ENCODE peak calls at places on chromosomes 13 and 19, in five cellular contexts. N is NCI-H187; W is stimulated activated naive CD4-positive, alpha-beta T cell; J is fibroblast of gingiva; U is Calu3. A is an unnamed sample.

GRCh38 chr13:31134055-31134711 is 27.5 kb downstream of the HSPH1 start:
- DNase-seq in J (no peak), N (no peak), W (no peak), U (no peak), A (no peak)

GRCh38 chr13:113139580-113139979 is 17.0 kb downstream of the F10 start:
- DNase-seq in N (no peak), J (no peak), W (no peak), U (no peak), A (no peak)

GRCh38 chr19:33498391-33499000 is 23.1 kb downstream of the PEPD start:
- DNase-seq in N (no peak), U (no peak), J (no peak), W (no peak), A (no peak)

GRCh38 chr13:104534847-104535246 is 1468.6 kb upstream of the SLC10A2 start:
- DNase-seq in N (no peak), J (no peak), U (no peak), W (no peak), A (peak)

GRCh38 chr13:74751739-74752138 is 617.5 kb upstream of the KLF12 start:
- DNase-seq in U (no peak), W (no peak), J (no peak), N (peak), A (no peak)

GRCh38 chr13:35675651-35676050 is 199.2 kb upstream of the MAB21L1 start:
- DNase-seq in W (no peak), N (no peak), J (no peak), U (no peak), A (no peak)

GRCh38 chr13:35690546-35690945 is 214.1 kb upstream of the MAB21L1 start:
- DNase-seq in U (no peak), J (peak), W (no peak), N (no peak), A (no peak)

GRCh38 chr13:46866150-46866549 is 30.7 kb downstream of the HTR2A start:
- DNase-seq in J (peak), N (no peak), W (no peak), U (peak), A (no peak)

GRCh38 chr13:21849323-21849722 is 178.4 kb downstream of the FGF9 start:
- DNase-seq in U (peak), W (peak), N (no peak), J (no peak), A (peak)

GRCh38 chr13:98511435-98511834 is 65.5 kb downstream of the STK24 start:
- DNase-seq in N (no peak), J (no peak), W (no peak), U (no peak), A (no peak)

GRCh38 chr13:29589967-29590366 is 5.5 kb downstream of the SLC7A1 start:
- DNase-seq in N (no peak), U (no peak), J (no peak), W (no peak), A (no peak)

GRCh38 chr13:49602005-49602404 is 16.6 kb upstream of the RCBTB1 start:
- DNase-seq in W (no peak), U (no peak), N (no peak), J (no peak), A (no peak)

GRCh38 chr13:113598481-113598880 is 13.9 kb downstream of the TFDP1 start:
- DNase-seq in N (no peak), U (no peak), W (no peak), J (no peak), A (no peak)

GRCh38 chr19:815775-816499 is 5.8 kb downstream of the PLPPR3 start:
- DNase-seq in U (no peak), N (no peak), J (no peak), W (no peak), A (no peak)

GRCh38 chr19:46670874-46671273 is 9.9 kb upstream of the DACT3 start:
- DNase-seq in W (no peak), N (no peak), J (no peak), U (no peak), A (no peak)

GRCh38 chr19:34432797-34433196 is 4.6 kb downstream of the UBA2 start:
- DNase-seq in W (no peak), U (no peak), J (peak), N (no peak), A (no peak)

GRCh38 chr19:18333680-18334079 is 6.7 kb upstream of the PGPEP1 start:
- DNase-seq in J (no peak), N (no peak), W (no peak), U (no peak), A (no peak)

GRCh38 chr19:38223119-38223523 is 901 bp downstream of the DPF1 start:
- DNase-seq in N (no peak), U (no peak), W (no peak), J (no peak), A (no peak)

GRCh38 chr13:21710163-21710562 is 39.3 kb downstream of the FGF9 start:
- DNase-seq in J (no peak), N (no peak), U (no peak), W (no peak), A (no peak)

GRCh38 chr19:7010722-7011593 is 10.3 kb downstream of the MBD3L2B start:
- DNase-seq in W (no peak), J (no peak), N (no peak), U (no peak), A (no peak)

GRCh38 chr13:94674609-94675348 is 37.6 kb downstream of the SOX21 start:
- DNase-seq in U (peak), N (peak), W (peak), J (peak), A (peak)